ENCODE peak calls at places on chromosomes 6 and 20, in eight cellular contexts. N is breast epithelium, E is suprapubic skin, B is SK-N-SH, O is vagina, J is Panc1, D is stomach, I is GM12878. S is an unnamed sample.

GRCh38 chr6:142693446-142693845 is 251.5 kb downstream of the HIVEP2 start:
- DNase-seq in N (no peak), E (no peak), B (no peak), O (no peak), J (no peak), D (no peak), I (no peak), S (no peak)

GRCh38 chr6:96862560-96862959 is 25.3 kb upstream of the GPR63 start:
- DNase-seq in N (no peak), E (no peak), B (peak; percentile 19), O (no peak), J (no peak), D (no peak), I (peak; percentile 7), S (no peak)

GRCh38 chr6:166411721-166412151 is 29.0 kb upstream of the MPC1 start:
- DNase-seq in N (no peak), E (peak; percentile 47), B (no peak), O (no peak), J (no peak), D (no peak), I (no peak), S (no peak)

GRCh38 chr20:37519508-37520416 is 1.3 kb upstream of the NNAT start:
- DNase-seq in N (no peak), E (no peak), B (peak; percentile 68), O (no peak), J (no peak), D (peak; percentile 22), I (no peak), S (no peak)

GRCh38 chr6:107511410-107512070 is 21.6 kb downstream of the SOBP start:
- DNase-seq in N (no peak), E (peak; percentile 60), B (no peak), O (no peak), J (no peak), D (no peak), I (no peak), S (no peak)

GRCh38 chr20:49697071-49697470 is 16.6 kb downstream of the B4GALT5 start:
- DNase-seq in N (peak; percentile 35), E (no peak), B (no peak), O (no peak), J (no peak), D (peak; percentile 72), I (no peak), S (no peak)

GRCh38 chr6:38656896-38657295 is 17.2 kb upstream of the BTBD9 start:
- DNase-seq in N (no peak), E (no peak), B (no peak), O (no peak), J (no peak), D (no peak), I (no peak), S (no peak)

GRCh38 chr6:112362827-112363565 is 15.9 kb downstream of the RFPL4B start:
- DNase-seq in N (no peak), E (no peak), B (no peak), O (no peak), J (no peak), D (no peak), I (no peak), S (no peak)

GRCh38 chr6:31734247-31734702 is 2.1 kb downstream of the CLIC1 start:
- DNase-seq in N (no peak), E (no peak), B (no peak), O (no peak), J (no peak), D (no peak), I (no peak), S (no peak)

GRCh38 chr6:31736768-31737314 is 511 bp upstream of the CLIC1 start:
- DNase-seq in N (no peak), E (no peak), B (no peak), O (no peak), J (no peak), D (no peak), I (no peak), S (no peak)

GRCh38 chr6:31734703-31735500 is 1.4 kb downstream of the CLIC1 start:
- DNase-seq in N (no peak), E (peak; percentile 77), B (no peak), O (no peak), J (no peak), D (peak; percentile 54), I (peak; percentile 60), S (no peak)

GRCh38 chr6:31737315-31738047 is 1.2 kb upstream of the CLIC1 start:
- DNase-seq in N (no peak), E (no peak), B (no peak), O (no peak), J (no peak), D (no peak), I (no peak), S (no peak)

DNA sequence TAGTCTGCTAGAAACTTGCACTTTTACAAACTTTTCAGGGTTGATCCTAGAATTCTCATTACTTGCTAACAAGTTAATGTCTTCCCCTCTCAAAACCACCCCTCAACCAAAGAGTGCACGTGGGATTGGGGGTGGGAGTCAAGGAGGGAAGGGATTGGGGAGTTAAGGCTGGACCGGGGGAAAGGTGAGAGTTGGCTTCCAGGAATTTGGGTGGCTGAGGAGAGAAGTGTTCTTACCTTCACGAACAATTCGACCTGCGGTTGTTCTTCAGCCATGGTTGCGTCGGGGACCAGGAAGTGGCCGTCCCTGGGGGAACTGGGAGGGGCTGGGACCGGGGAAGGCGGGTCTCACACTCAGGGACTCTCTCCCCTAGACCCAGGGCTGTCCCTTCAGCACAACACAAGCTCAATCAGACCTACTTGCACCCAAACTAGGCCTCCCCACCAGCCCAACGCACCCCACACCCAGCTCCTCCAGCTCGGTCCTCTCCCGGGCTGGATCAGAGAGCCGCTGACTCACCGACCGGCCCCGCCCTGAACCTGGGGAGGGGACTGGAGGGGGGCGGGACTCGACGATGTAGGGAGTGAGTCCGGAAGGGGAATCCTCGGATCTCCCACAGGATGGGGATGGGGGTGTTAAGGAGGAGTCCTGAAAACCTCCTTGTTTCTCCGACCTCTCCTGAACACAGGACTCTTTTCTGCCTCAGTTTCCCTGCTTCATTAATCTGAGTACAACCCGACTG is at the start of gene CLIC1:
- DNase-seq in N (peak; percentile 88), E (peak; percentile 95), B (peak; percentile 87), O (no peak), J (no peak), D (peak; percentile 87), I (peak; percentile 55), S (no peak)
- TF ChIP-seq POLR2AphosphoS5 in N (peak; percentile 95), E (peak; percentile 79), B (peak; percentile 95), O (peak; percentile 100), J (peak; percentile 83), D (no peak), I (peak; percentile 82), S (peak; percentile 92)

DNA sequence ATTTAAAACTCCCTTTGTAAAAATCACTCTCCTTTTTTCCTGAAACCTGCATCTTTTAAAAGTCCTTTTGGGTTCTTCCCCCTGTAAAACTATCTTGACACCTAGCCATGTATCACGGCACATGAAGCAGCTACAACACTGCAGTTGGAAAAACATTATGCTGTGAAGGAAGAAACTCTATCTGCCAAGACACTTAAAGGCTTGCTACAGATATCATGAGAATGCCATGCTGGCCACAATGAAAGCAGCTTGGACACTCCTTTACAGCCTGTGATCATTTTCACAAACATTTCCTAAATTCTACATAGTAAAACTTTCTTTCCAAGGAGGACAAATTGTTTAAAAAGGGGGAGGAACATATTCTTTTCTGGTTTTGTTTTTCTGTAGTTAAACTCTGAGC is 31.8 kb downstream of the CNKSR3 start:
- DNase-seq in N (no peak), E (no peak), B (no peak), O (no peak), J (no peak), D (no peak), I (no peak), S (no peak)
- H3K4me3 ChIP-seq in N (no peak overlapping the region), E (no peak overlapping the region), B (no peak overlapping the region), O (no peak overlapping the region), J (no peak overlapping the region), D (no peak overlapping the region), I (no peak overlapping the region), S (peak overlapping the region; percentile 78)

DNA sequence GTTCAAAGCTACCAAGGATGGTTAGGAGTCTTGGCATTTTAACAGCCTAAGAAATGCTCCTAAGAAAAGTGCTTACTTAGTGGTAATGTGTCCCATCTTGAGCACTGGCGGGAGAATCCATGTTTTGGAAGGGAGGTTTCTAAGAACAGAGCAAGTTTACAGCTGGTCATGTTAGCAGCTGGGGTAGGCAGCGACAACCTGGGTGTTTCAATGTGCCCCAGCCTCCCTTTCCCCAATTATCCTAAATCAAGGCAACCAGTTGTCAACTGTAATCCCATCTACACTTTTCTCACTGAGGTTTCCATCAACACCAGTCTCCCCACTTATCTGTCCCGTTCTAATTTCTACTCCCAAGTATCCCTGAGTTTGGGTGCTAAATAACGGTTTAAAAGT is 1.7 kb upstream of the JAG1 start:
- DNase-seq in N (no peak), E (no peak), B (no peak), O (no peak), J (no peak), D (no peak), I (no peak), S (no peak)
- H3K9me3 ChIP-seq in N (no peaks in the 10 kb centered on the region), E (no peaks in the 10 kb centered on the region), B (no peaks in the 10 kb centered on the region), O (no peaks in the 10 kb centered on the region), J (no peaks in the 10 kb centered on the region), D (no peaks in the 10 kb centered on the region), I (no peaks in the 10 kb centered on the region), S (no peaks in the 10 kb centered on the region)

GRCh38 chr6:90131091-90131490 is 165.6 kb downstream of the BACH2 start:
- DNase-seq in N (no peak), E (no peak), B (no peak), O (no peak), J (no peak), D (no peak), I (no peak), S (no peak)

GRCh38 chr6:90127589-90127988 is 169.1 kb downstream of the BACH2 start:
- DNase-seq in N (no peak), E (no peak), B (no peak), O (no peak), J (no peak), D (no peak), I (no peak), S (no peak)

GRCh38 chr6:90136176-90136575 is 160.5 kb downstream of the BACH2 start:
- DNase-seq in N (no peak), E (no peak), B (no peak), O (no peak), J (no peak), D (no peak), I (no peak), S (no peak)

GRCh38 chr6:90135672-90136071 is 161.0 kb downstream of the BACH2 start:
- DNase-seq in N (no peak), E (no peak), B (no peak), O (no peak), J (no peak), D (no peak), I (no peak), S (no peak)

DNA sequence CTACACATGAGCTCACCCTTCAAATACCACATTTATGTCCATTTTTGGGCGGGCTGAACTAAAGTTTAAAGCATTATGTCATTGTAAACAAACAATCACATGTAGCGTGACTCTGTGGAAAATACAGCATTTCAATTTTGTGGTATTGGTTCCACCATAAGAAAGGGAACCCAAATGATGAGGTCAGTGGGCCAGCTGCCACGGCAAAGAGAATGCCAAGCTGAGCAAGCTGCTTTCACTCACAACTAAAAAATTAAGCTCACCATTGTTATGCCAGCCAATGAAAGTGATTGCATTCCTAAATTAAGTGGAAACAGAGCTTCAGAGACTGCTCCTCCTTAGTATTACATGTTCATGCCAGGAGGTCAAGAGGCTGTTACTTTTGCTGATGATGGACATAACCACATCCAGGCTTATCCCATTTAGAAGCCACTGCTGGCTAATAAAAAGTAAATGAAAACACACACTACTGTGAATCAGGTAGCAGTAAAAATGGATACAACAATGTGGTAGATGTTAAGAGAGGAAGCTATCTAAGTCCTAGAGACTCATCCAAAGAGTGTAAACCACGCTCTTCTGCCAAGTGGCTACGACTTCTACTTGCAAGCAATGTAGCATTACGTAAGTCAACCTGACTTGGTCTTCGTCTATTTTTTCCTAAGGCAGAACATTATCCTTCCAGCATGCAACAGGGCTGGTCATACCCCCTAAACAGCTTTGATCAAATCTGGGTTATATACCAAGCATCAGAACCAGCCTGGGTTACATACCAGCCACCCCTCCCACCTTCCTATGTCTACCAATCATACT is 164.8 kb downstream of the BACH2 start:
- DNase-seq in N (no peak), E (peak; percentile 86), B (no peak), O (no peak), J (no peak), D (no peak), I (no peak), S (no peak)
- TF ChIP-seq POLR2AphosphoS5 in N (no peak), E (no peak), B (peak; percentile 71), O (no peak), J (no peak), D (no peak), I (no peak), S (no peak)